ENCODE peak calls at places on chromosomes 7 and 10, in eight cellular contexts. One of them, this sample, is unnamed.

GRCh38 chr7:80918909-80919721 is at the start of gene SEMA3C:
- DNase-seq in AML-193: no peak
- DNase-seq in cardiac fibroblast: peak
- DNase-seq in heart right ventricle: peak
- DNase-seq in amniotic stem cell: peak
- DNase-seq in NCI-H1436: peak
- DNase-seq in H54: peak
- DNase-seq in lung: peak
- DNase-seq in this sample: peak

GRCh38 chr10:16792675-16793074 is 24.5 kb downstream of the RSU1 start:
- DNase-seq in AML-193: no peak
- DNase-seq in cardiac fibroblast: peak
- DNase-seq in heart right ventricle: peak
- DNase-seq in amniotic stem cell: no peak
- DNase-seq in NCI-H1436: no peak
- DNase-seq in H54: no peak
- DNase-seq in lung: no peak
- DNase-seq in this sample: no peak

GRCh38 chr10:93160829-93161228 is 87.1 kb downstream of the CYP26A1 start:
- DNase-seq in AML-193: no peak
- DNase-seq in cardiac fibroblast: peak
- DNase-seq in heart right ventricle: peak
- DNase-seq in amniotic stem cell: no peak
- DNase-seq in NCI-H1436: no peak
- DNase-seq in H54: peak
- DNase-seq in lung: peak
- DNase-seq in this sample: no peak

GRCh38 chr10:124300735-124301134 is 118.0 kb downstream of the OAT start:
- DNase-seq in AML-193: no peak
- DNase-seq in cardiac fibroblast: no peak
- DNase-seq in heart right ventricle: no peak
- DNase-seq in amniotic stem cell: no peak
- DNase-seq in NCI-H1436: no peak
- DNase-seq in H54: no peak
- DNase-seq in lung: no peak
- DNase-seq in this sample: no peak

GRCh38 chr7:143487566-143487965 is 9.9 kb downstream of the TAS2R41 start:
- DNase-seq in AML-193: no peak
- DNase-seq in cardiac fibroblast: peak
- DNase-seq in heart right ventricle: peak
- DNase-seq in amniotic stem cell: no peak
- DNase-seq in NCI-H1436: no peak
- DNase-seq in H54: no peak
- DNase-seq in lung: peak
- DNase-seq in this sample: no peak

GRCh38 chr7:2471022-2471329 is 5.2 kb downstream of the GRIFIN start:
- DNase-seq in AML-193: no peak
- DNase-seq in cardiac fibroblast: peak
- DNase-seq in heart right ventricle: no peak
- DNase-seq in amniotic stem cell: no peak
- DNase-seq in NCI-H1436: no peak
- DNase-seq in H54: peak
- DNase-seq in lung: no peak
- DNase-seq in this sample: no peak

GRCh38 chr10:80137031-80137712 is 4.6 kb downstream of the PLAC9 start:
- DNase-seq in AML-193: no peak
- DNase-seq in cardiac fibroblast: peak
- DNase-seq in heart right ventricle: peak
- DNase-seq in amniotic stem cell: no peak
- DNase-seq in NCI-H1436: no peak
- DNase-seq in H54: no peak
- DNase-seq in lung: no peak
- DNase-seq in this sample: peak

GRCh38 chr10:29120216-29120615 is 168.7 kb upstream of the LYZL1 start:
- DNase-seq in AML-193: no peak
- DNase-seq in cardiac fibroblast: peak
- DNase-seq in heart right ventricle: no peak
- DNase-seq in amniotic stem cell: peak
- DNase-seq in NCI-H1436: no peak
- DNase-seq in H54: peak
- DNase-seq in lung: no peak
- DNase-seq in this sample: no peak

GRCh38 chr7:25391295-25391861 is 163.1 kb upstream of the NPVF start:
- DNase-seq in AML-193: no peak
- DNase-seq in cardiac fibroblast: peak
- DNase-seq in heart right ventricle: no peak
- DNase-seq in amniotic stem cell: peak
- DNase-seq in NCI-H1436: peak
- DNase-seq in H54: no peak
- DNase-seq in lung: no peak
- DNase-seq in this sample: no peak

GRCh38 chr7:117659453-117660086 is 179.7 kb downstream of the CFTR start:
- DNase-seq in AML-193: no peak
- DNase-seq in cardiac fibroblast: peak
- DNase-seq in heart right ventricle: no peak
- DNase-seq in amniotic stem cell: no peak
- DNase-seq in NCI-H1436: no peak
- DNase-seq in H54: no peak
- DNase-seq in lung: no peak
- DNase-seq in this sample: no peak

GRCh38 chr10:26524161-26524831 is 86.2 kb downstream of the APBB1IP start:
- DNase-seq in AML-193: no peak
- DNase-seq in cardiac fibroblast: no peak
- DNase-seq in heart right ventricle: no peak
- DNase-seq in amniotic stem cell: no peak
- DNase-seq in NCI-H1436: no peak
- DNase-seq in H54: no peak
- DNase-seq in lung: no peak
- DNase-seq in this sample: peak

GRCh38 chr10:110006358-110007170 is 1.2 kb upstream of the ADD3 start:
- DNase-seq in AML-193: no peak
- DNase-seq in cardiac fibroblast: peak
- DNase-seq in heart right ventricle: peak
- DNase-seq in amniotic stem cell: no peak
- DNase-seq in NCI-H1436: no peak
- DNase-seq in H54: peak
- DNase-seq in lung: peak
- DNase-seq in this sample: peak

GRCh38 chr7:84548366-84549085 is 353.9 kb upstream of the SEMA3A start:
- DNase-seq in AML-193: no peak
- DNase-seq in cardiac fibroblast: no peak
- DNase-seq in heart right ventricle: no peak
- DNase-seq in amniotic stem cell: peak
- DNase-seq in NCI-H1436: no peak
- DNase-seq in H54: no peak
- DNase-seq in lung: no peak
- DNase-seq in this sample: no peak

GRCh38 chr7:158550886-158551452 is 36.7 kb downstream of the PTPRN2 start:
- DNase-seq in AML-193: no peak
- DNase-seq in cardiac fibroblast: no peak
- DNase-seq in heart right ventricle: no peak
- DNase-seq in amniotic stem cell: no peak
- DNase-seq in NCI-H1436: no peak
- DNase-seq in H54: no peak
- DNase-seq in lung: no peak
- DNase-seq in this sample: no peak

GRCh38 chr7:2197436-2198155 is 35.1 kb downstream of the MAD1L1 start:
- DNase-seq in AML-193: no peak
- DNase-seq in cardiac fibroblast: no peak
- DNase-seq in heart right ventricle: no peak
- DNase-seq in amniotic stem cell: no peak
- DNase-seq in NCI-H1436: no peak
- DNase-seq in H54: no peak
- DNase-seq in lung: no peak
- DNase-seq in this sample: no peak

GRCh38 chr7:119664601-119665000 is 608.4 kb upstream of the KCND2 start:
- DNase-seq in AML-193: no peak
- DNase-seq in cardiac fibroblast: peak
- DNase-seq in heart right ventricle: no peak
- DNase-seq in amniotic stem cell: peak
- DNase-seq in NCI-H1436: no peak
- DNase-seq in H54: peak
- DNase-seq in lung: no peak
- DNase-seq in this sample: no peak

GRCh38 chr10:629186-629998 is 60.1 kb downstream of the DIP2C start:
- DNase-seq in AML-193: no peak
- DNase-seq in cardiac fibroblast: no peak
- DNase-seq in heart right ventricle: no peak
- DNase-seq in amniotic stem cell: no peak
- DNase-seq in NCI-H1436: no peak
- DNase-seq in H54: no peak
- DNase-seq in lung: no peak
- DNase-seq in this sample: no peak

GRCh38 chr7:134420509-134421125 is 38.3 kb downstream of the AKR1B1 start:
- DNase-seq in AML-193: peak
- DNase-seq in cardiac fibroblast: peak
- DNase-seq in heart right ventricle: peak
- DNase-seq in amniotic stem cell: no peak
- DNase-seq in NCI-H1436: peak
- DNase-seq in H54: peak
- DNase-seq in lung: no peak
- DNase-seq in this sample: peak

GRCh38 chr10:113026679-113027078 is 76.6 kb downstream of the TCF7L2 start:
- DNase-seq in AML-193: no peak
- DNase-seq in cardiac fibroblast: no peak
- DNase-seq in heart right ventricle: no peak
- DNase-seq in amniotic stem cell: no peak
- DNase-seq in NCI-H1436: no peak
- DNase-seq in H54: no peak
- DNase-seq in lung: no peak
- DNase-seq in this sample: no peak

GRCh38 chr10:74913321-74913980 is 87.1 kb downstream of the KAT6B start:
- DNase-seq in AML-193: no peak
- DNase-seq in cardiac fibroblast: no peak
- DNase-seq in heart right ventricle: no peak
- DNase-seq in amniotic stem cell: no peak
- DNase-seq in NCI-H1436: no peak
- DNase-seq in H54: no peak
- DNase-seq in lung: no peak
- DNase-seq in this sample: no peak

GRCh38 chr10:4073912-4074311 is 288.9 kb upstream of the KLF6 start:
- DNase-seq in AML-193: no peak
- DNase-seq in cardiac fibroblast: peak
- DNase-seq in heart right ventricle: peak
- DNase-seq in amniotic stem cell: peak
- DNase-seq in NCI-H1436: no peak
- DNase-seq in H54: no peak
- DNase-seq in lung: no peak
- DNase-seq in this sample: no peak

GRCh38 chr7:87370660-87371180 is 25.3 kb downstream of the CROT start:
- DNase-seq in AML-193: no peak
- DNase-seq in cardiac fibroblast: peak
- DNase-seq in heart right ventricle: no peak
- DNase-seq in amniotic stem cell: no peak
- DNase-seq in NCI-H1436: no peak
- DNase-seq in H54: no peak
- DNase-seq in lung: no peak
- DNase-seq in this sample: no peak

GRCh38 chr10:10914129-10914528 is 103.5 kb upstream of the CELF2 start:
- DNase-seq in AML-193: no peak
- DNase-seq in cardiac fibroblast: peak
- DNase-seq in heart right ventricle: peak
- DNase-seq in amniotic stem cell: no peak
- DNase-seq in NCI-H1436: no peak
- DNase-seq in H54: no peak
- DNase-seq in lung: no peak
- DNase-seq in this sample: no peak

GRCh38 chr10:5575482-5576153 is 50.9 kb downstream of the CALML3 start:
- DNase-seq in AML-193: no peak
- DNase-seq in cardiac fibroblast: peak
- DNase-seq in heart right ventricle: no peak
- DNase-seq in amniotic stem cell: no peak
- DNase-seq in NCI-H1436: no peak
- DNase-seq in H54: peak
- DNase-seq in lung: no peak
- DNase-seq in this sample: peak

GRCh38 chr10:2076528-2076927 is 339.2 kb upstream of the ADARB2 start:
- DNase-seq in AML-193: no peak
- DNase-seq in cardiac fibroblast: no peak
- DNase-seq in heart right ventricle: no peak
- DNase-seq in amniotic stem cell: no peak
- DNase-seq in NCI-H1436: no peak
- DNase-seq in H54: no peak
- DNase-seq in lung: no peak
- DNase-seq in this sample: no peak

GRCh38 chr7:25805027-25805687 is 346.8 kb upstream of the NFE2L3 start:
- DNase-seq in AML-193: no peak
- DNase-seq in cardiac fibroblast: peak
- DNase-seq in heart right ventricle: no peak
- DNase-seq in amniotic stem cell: peak
- DNase-seq in NCI-H1436: no peak
- DNase-seq in H54: no peak
- DNase-seq in lung: no peak
- DNase-seq in this sample: no peak

GRCh38 chr10:21989453-21990154 is 13.9 kb downstream of the DNAJC1 start:
- DNase-seq in AML-193: peak
- DNase-seq in cardiac fibroblast: peak
- DNase-seq in heart right ventricle: peak
- DNase-seq in amniotic stem cell: no peak
- DNase-seq in NCI-H1436: peak
- DNase-seq in H54: no peak
- DNase-seq in lung: peak
- DNase-seq in this sample: peak

GRCh38 chr10:123068098-123068853 is 59.5 kb downstream of the ACADSB start:
- DNase-seq in AML-193: no peak
- DNase-seq in cardiac fibroblast: no peak
- DNase-seq in heart right ventricle: no peak
- DNase-seq in amniotic stem cell: no peak
- DNase-seq in NCI-H1436: no peak
- DNase-seq in H54: no peak
- DNase-seq in lung: no peak
- DNase-seq in this sample: no peak

GRCh38 chr7:30923774-30924413 is 12.2 kb downstream of the AQP1 start:
- DNase-seq in AML-193: no peak
- DNase-seq in cardiac fibroblast: no peak
- DNase-seq in heart right ventricle: peak
- DNase-seq in amniotic stem cell: no peak
- DNase-seq in NCI-H1436: no peak
- DNase-seq in H54: no peak
- DNase-seq in lung: no peak
- DNase-seq in this sample: peak

GRCh38 chr7:41890631-41891265 is 187.9 kb upstream of the INHBA start:
- DNase-seq in AML-193: no peak
- DNase-seq in cardiac fibroblast: no peak
- DNase-seq in heart right ventricle: peak
- DNase-seq in amniotic stem cell: no peak
- DNase-seq in NCI-H1436: no peak
- DNase-seq in H54: no peak
- DNase-seq in lung: no peak
- DNase-seq in this sample: no peak

GRCh38 chr7:118575393-118575948 is 351.0 kb downstream of the ANKRD7 start:
- DNase-seq in AML-193: no peak
- DNase-seq in cardiac fibroblast: no peak
- DNase-seq in heart right ventricle: no peak
- DNase-seq in amniotic stem cell: no peak
- DNase-seq in NCI-H1436: no peak
- DNase-seq in H54: no peak
- DNase-seq in lung: no peak
- DNase-seq in this sample: no peak

GRCh38 chr7:36312064-36312914 is 77.4 kb upstream of the ANLN start:
- DNase-seq in AML-193: no peak
- DNase-seq in cardiac fibroblast: no peak
- DNase-seq in heart right ventricle: no peak
- DNase-seq in amniotic stem cell: no peak
- DNase-seq in NCI-H1436: no peak
- DNase-seq in H54: no peak
- DNase-seq in lung: peak
- DNase-seq in this sample: peak

GRCh38 chr7:42151309-42151708 is 85.7 kb downstream of the GLI3 start:
- DNase-seq in AML-193: no peak
- DNase-seq in cardiac fibroblast: no peak
- DNase-seq in heart right ventricle: peak
- DNase-seq in amniotic stem cell: no peak
- DNase-seq in NCI-H1436: no peak
- DNase-seq in H54: no peak
- DNase-seq in lung: no peak
- DNase-seq in this sample: peak

GRCh38 chr10:131972474-131973071 is 9.2 kb downstream of the BNIP3 start:
- DNase-seq in AML-193: no peak
- DNase-seq in cardiac fibroblast: peak
- DNase-seq in heart right ventricle: peak
- DNase-seq in amniotic stem cell: no peak
- DNase-seq in NCI-H1436: no peak
- DNase-seq in H54: no peak
- DNase-seq in lung: no peak
- DNase-seq in this sample: no peak